ENCODE peak calls at places on chromosomes 6 and 20, in four cellular contexts. One of them, this sample, is unnamed.

GRCh38 chr6:110878751-110879539 is 4.4 kb downstream of the AMD1 start:
- DNase-seq in K562: peak; percentile 50
- DNase-seq in GM12878: no peak
- DNase-seq in HepG2: no peak
- DNase-seq in this sample: peak; percentile 48

GRCh38 chr6:96066376-96066775 is 50.6 kb downstream of the FUT9 start:
- DNase-seq in K562: no peak
- DNase-seq in GM12878: no peak
- DNase-seq in HepG2: no peak
- DNase-seq in this sample: no peak

GRCh38 chr6:156866181-156866862 is 89.1 kb downstream of the ARID1B start:
- DNase-seq in K562: peak; percentile 34
- DNase-seq in GM12878: no peak
- DNase-seq in HepG2: no peak
- DNase-seq in this sample: no peak

GRCh38 chr6:31689249-31690110 is 8.6 kb upstream of the LY6G5C start:
- DNase-seq in K562: no peak
- DNase-seq in GM12878: no peak
- DNase-seq in HepG2: no peak
- DNase-seq in this sample: peak; percentile 69

GRCh38 chr6:127539292-127539691 is 20.2 kb upstream of the MTCL3 start:
- DNase-seq in K562: peak; percentile 16
- DNase-seq in GM12878: no peak
- DNase-seq in HepG2: no peak
- DNase-seq in this sample: no peak

GRCh38 chr20:8663424-8663823 is 405.5 kb upstream of the PLCB4 start:
- DNase-seq in K562: no peak
- DNase-seq in GM12878: no peak
- DNase-seq in HepG2: no peak
- DNase-seq in this sample: no peak

GRCh38 chr6:74735304-74735703 is 470.5 kb downstream of the COL12A1 start:
- DNase-seq in K562: no peak
- DNase-seq in GM12878: no peak
- DNase-seq in HepG2: no peak
- DNase-seq in this sample: no peak

GRCh38 chr20:13875265-13875811 is 90.5 kb downstream of the NDUFAF5 start:
- DNase-seq in K562: no peak
- DNase-seq in GM12878: no peak
- DNase-seq in HepG2: no peak
- DNase-seq in this sample: no peak

GRCh38 chr6:10314163-10314955 is 100.5 kb downstream of the TFAP2A start:
- DNase-seq in K562: peak; percentile 42
- DNase-seq in GM12878: no peak
- DNase-seq in HepG2: no peak
- DNase-seq in this sample: no peak

GRCh38 chr6:130848945-130849344 is 21.7 kb downstream of the SMLR1 start:
- DNase-seq in K562: peak; percentile 7
- DNase-seq in GM12878: no peak
- DNase-seq in HepG2: no peak
- DNase-seq in this sample: no peak

GRCh38 chr6:52341861-52342260 is 20.1 kb upstream of the PAQR8 start:
- DNase-seq in K562: no peak
- DNase-seq in GM12878: no peak
- DNase-seq in HepG2: no peak
- DNase-seq in this sample: no peak

GRCh38 chr6:82178759-82179112 is 68.8 kb downstream of the IBTK start:
- DNase-seq in K562: no peak
- DNase-seq in GM12878: no peak
- DNase-seq in HepG2: no peak
- DNase-seq in this sample: no peak

GRCh38 chr6:144585217-144585814 is 300.2 kb downstream of the UTRN start:
- DNase-seq in K562: peak; percentile 27
- DNase-seq in GM12878: no peak
- DNase-seq in HepG2: peak; percentile 40
- DNase-seq in this sample: no peak

GRCh38 chr20:54340206-54340605 is 132.3 kb downstream of the PFDN4 start:
- DNase-seq in K562: no peak
- DNase-seq in GM12878: no peak
- DNase-seq in HepG2: peak; percentile 27
- DNase-seq in this sample: no peak

GRCh38 chr6:81450180-81450579 is 302.3 kb downstream of the TENT5A start:
- DNase-seq in K562: no peak
- DNase-seq in GM12878: no peak
- DNase-seq in HepG2: peak; percentile 15
- DNase-seq in this sample: no peak

GRCh38 chr6:111417181-111417585 is 65.8 kb downstream of the REV3L start:
- DNase-seq in K562: no peak
- DNase-seq in GM12878: no peak
- DNase-seq in HepG2: no peak
- DNase-seq in this sample: no peak

GRCh38 chr6:52994789-52995078 is 350 bp downstream of the GSTA4 start:
- DNase-seq in K562: peak; percentile 41
- DNase-seq in GM12878: no peak
- DNase-seq in HepG2: no peak
- DNase-seq in this sample: peak; percentile 52

GRCh38 chr6:125841356-125842090 is 50.8 kb downstream of the NCOA7 start:
- DNase-seq in K562: no peak
- DNase-seq in GM12878: no peak
- DNase-seq in HepG2: no peak
- DNase-seq in this sample: no peak

GRCh38 chr6:170292111-170292777 is 1.4 kb upstream of the DLL1 start:
- DNase-seq in K562: no peak
- DNase-seq in GM12878: no peak
- DNase-seq in HepG2: no peak
- DNase-seq in this sample: no peak

GRCh38 chr20:61525781-61526431 is 273.8 kb downstream of the CDH4 start:
- DNase-seq in K562: peak; percentile 92
- DNase-seq in GM12878: no peak
- DNase-seq in HepG2: no peak
- DNase-seq in this sample: no peak

GRCh38 chr6:146345582-146345981 is 198.1 kb upstream of the RAB32 start:
- DNase-seq in K562: no peak
- DNase-seq in GM12878: no peak
- DNase-seq in HepG2: no peak
- DNase-seq in this sample: no peak

GRCh38 chr20:41205313-41205712 is 68.0 kb downstream of the PLCG1 start:
- DNase-seq in K562: no peak
- DNase-seq in GM12878: no peak
- DNase-seq in HepG2: no peak
- DNase-seq in this sample: no peak

GRCh38 chr20:58841539-58842264 is 9.0 kb downstream of the GNAS-AS1 start:
- DNase-seq in K562: no peak
- DNase-seq in GM12878: no peak
- DNase-seq in HepG2: no peak
- DNase-seq in this sample: peak; percentile 28

GRCh38 chr6:44046516-44047178 is 80.6 kb downstream of the MRPL14 start:
- DNase-seq in K562: no peak
- DNase-seq in GM12878: no peak
- DNase-seq in HepG2: no peak
- DNase-seq in this sample: no peak

GRCh38 chr20:17543531-17543961 is 12.4 kb upstream of the BFSP1 start:
- DNase-seq in K562: no peak
- DNase-seq in GM12878: no peak
- DNase-seq in HepG2: no peak
- DNase-seq in this sample: no peak

GRCh38 chr6:42042108-42042507 is 8.2 kb upstream of the TAF8 start:
- DNase-seq in K562: no peak
- DNase-seq in GM12878: no peak
- DNase-seq in HepG2: no peak
- DNase-seq in this sample: no peak

GRCh38 chr6:92559002-92559401 is 860.4 kb downstream of the EPHA7 start:
- DNase-seq in K562: no peak
- DNase-seq in GM12878: no peak
- DNase-seq in HepG2: no peak
- DNase-seq in this sample: no peak

GRCh38 chr6:53268858-53269608 is 79.7 kb downstream of the ELOVL5 start:
- DNase-seq in K562: no peak
- DNase-seq in GM12878: no peak
- DNase-seq in HepG2: no peak
- DNase-seq in this sample: no peak

GRCh38 chr6:155269765-155270164 is 6.0 kb downstream of the CLDN20 start:
- DNase-seq in K562: no peak
- DNase-seq in GM12878: no peak
- DNase-seq in HepG2: no peak
- DNase-seq in this sample: no peak

GRCh38 chr20:51365670-51366069 is 176.8 kb downstream of the NFATC2 start:
- DNase-seq in K562: no peak
- DNase-seq in GM12878: no peak
- DNase-seq in HepG2: no peak
- DNase-seq in this sample: no peak

GRCh38 chr6:139325686-139326085 is 33.9 kb upstream of the TXLNB start:
- DNase-seq in K562: no peak
- DNase-seq in GM12878: no peak
- DNase-seq in HepG2: no peak
- DNase-seq in this sample: no peak

GRCh38 chr6:69868252-69868804 is 2.0 kb downstream of the COL19A1 start:
- DNase-seq in K562: no peak
- DNase-seq in GM12878: no peak
- DNase-seq in HepG2: no peak
- DNase-seq in this sample: no peak

GRCh38 chr6:158536891-158537798 is 22.7 kb upstream of the TMEM181 start:
- DNase-seq in K562: peak; percentile 72
- DNase-seq in GM12878: no peak
- DNase-seq in HepG2: peak; percentile 56
- DNase-seq in this sample: peak; percentile 78

GRCh38 chr6:26126394-26127221 is 39.4 kb downstream of the HFE start:
- DNase-seq in K562: no peak
- DNase-seq in GM12878: no peak
- DNase-seq in HepG2: no peak
- DNase-seq in this sample: no peak

GRCh38 chr6:20605581-20605980 is 71.3 kb downstream of the CDKAL1 start:
- DNase-seq in K562: no peak
- DNase-seq in GM12878: no peak
- DNase-seq in HepG2: no peak
- DNase-seq in this sample: no peak

GRCh38 chr6:169864148-169865030 is 113.0 kb downstream of the ERMARD start:
- DNase-seq in K562: no peak
- DNase-seq in GM12878: no peak
- DNase-seq in HepG2: no peak
- DNase-seq in this sample: no peak

GRCh38 chr20:10728873-10729670 is 55.3 kb upstream of the JAG1 start:
- DNase-seq in K562: no peak
- DNase-seq in GM12878: no peak
- DNase-seq in HepG2: no peak
- DNase-seq in this sample: no peak

GRCh38 chr20:2914160-2914559 is 40.9 kb downstream of the PTPRA start:
- DNase-seq in K562: no peak
- DNase-seq in GM12878: no peak
- DNase-seq in HepG2: peak; percentile 71
- DNase-seq in this sample: no peak

DNA sequence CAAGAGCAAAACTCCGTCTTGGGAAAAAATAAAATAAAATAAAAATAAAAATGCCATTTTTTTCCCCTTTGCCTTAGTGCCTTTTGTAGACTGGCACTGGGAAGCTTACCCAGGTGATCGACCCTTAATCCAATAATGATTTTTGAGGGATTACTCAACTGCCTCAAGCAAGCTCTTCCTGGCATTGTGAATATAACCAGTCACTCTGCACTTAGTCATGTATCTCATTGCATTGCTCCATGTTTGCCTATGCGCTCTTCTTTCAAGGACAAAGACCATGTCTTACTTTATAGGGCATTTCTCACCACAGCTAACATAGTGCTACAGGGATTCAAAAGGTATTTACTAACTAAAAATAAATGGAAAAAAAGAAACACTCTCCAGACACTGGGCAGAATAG is 13.0 kb downstream of the GFOD1 start:
- DNase-seq in K562: no peak
- DNase-seq in GM12878: no peak
- DNase-seq in HepG2: peak; percentile 70
- DNase-seq in this sample: no peak
- TF ChIP-seq TCF7 in K562: no peak
- TF ChIP-seq TCF7 in GM12878: no peak
- TF ChIP-seq TCF7 in HepG2: no peak
- TF ChIP-seq TCF7 in this sample: no peak

GRCh38 chr6:135938588-135939215 is 87.2 kb downstream of the PDE7B start:
- DNase-seq in K562: peak; percentile 28
- DNase-seq in GM12878: no peak
- DNase-seq in HepG2: peak; percentile 8
- DNase-seq in this sample: no peak
- TF ChIP-seq TCF7 in K562: no peak
- TF ChIP-seq TCF7 in GM12878: no peak
- TF ChIP-seq TCF7 in HepG2: no peak
- TF ChIP-seq TCF7 in this sample: no peak

DNA sequence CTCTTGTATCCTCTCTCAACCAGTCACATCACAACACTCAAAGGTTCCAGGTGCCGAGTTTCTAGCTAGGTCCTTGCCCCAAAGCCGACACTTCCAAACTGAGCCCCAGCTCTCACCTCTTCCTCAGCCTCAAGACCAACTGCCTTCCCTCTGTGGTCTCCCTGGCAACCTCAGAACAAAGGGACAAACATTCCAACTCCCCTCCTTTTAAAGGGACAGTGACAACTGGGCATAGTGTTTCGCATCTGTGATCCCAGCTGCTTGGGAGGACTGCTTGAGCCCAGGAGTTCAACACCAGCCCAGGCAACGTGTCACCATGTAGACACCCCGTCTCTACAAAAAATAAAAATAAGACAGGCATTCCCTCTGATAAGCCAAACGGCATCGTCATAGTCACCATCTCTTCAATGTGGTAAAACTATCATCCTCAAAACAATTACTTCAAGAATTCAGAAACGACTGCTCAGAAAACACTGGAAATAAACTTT is 11.3 kb downstream of the DIDO1 start:
- DNase-seq in K562: no peak
- DNase-seq in GM12878: no peak
- DNase-seq in HepG2: peak; percentile 77
- DNase-seq in this sample: peak; percentile 61
- TF ChIP-seq TCF7 in K562: no peak
- TF ChIP-seq TCF7 in GM12878: no peak
- TF ChIP-seq TCF7 in HepG2: no peak
- TF ChIP-seq TCF7 in this sample: no peak

DNA sequence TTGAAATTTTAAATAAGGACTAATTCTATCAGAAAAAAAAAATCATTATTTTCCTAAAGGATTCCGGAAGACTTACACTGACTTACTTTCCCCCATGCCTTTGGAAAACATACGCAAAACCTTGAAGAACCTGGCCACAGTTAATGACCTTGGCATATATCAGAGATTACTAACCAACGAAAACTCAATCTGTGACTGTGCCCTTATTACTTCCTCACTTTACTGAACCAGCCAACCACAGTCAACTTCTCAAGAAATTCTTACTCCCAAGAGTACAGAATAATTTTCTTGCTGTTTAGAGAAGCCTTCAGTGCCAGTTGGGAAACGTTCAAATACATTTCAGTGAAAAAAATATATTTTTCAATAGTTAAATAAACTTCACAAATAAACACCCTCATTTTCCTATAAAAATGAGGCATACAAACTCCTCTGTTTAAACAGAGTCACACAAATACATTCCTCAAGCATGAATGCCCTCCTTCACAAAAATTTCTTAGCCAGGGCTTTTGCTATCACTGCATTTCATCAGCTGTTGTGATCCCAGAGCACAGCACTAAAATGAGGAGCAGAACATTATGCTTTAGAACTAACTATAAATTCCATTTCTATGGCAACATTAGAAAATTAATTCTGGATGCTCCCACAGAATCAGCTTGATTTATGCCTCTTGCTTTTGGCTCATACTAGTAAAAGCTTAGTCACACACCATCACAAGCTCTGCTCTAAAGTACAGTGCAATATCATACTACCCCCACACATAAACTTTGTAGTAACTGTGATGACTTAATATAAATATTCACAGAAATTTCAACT is 117.6 kb downstream of the DST start:
- DNase-seq in K562: no peak
- DNase-seq in GM12878: no peak
- DNase-seq in HepG2: no peak
- DNase-seq in this sample: no peak
- TF ChIP-seq TCF7 in K562: no peak
- TF ChIP-seq TCF7 in GM12878: no peak
- TF ChIP-seq TCF7 in HepG2: no peak
- TF ChIP-seq TCF7 in this sample: no peak